ENCODE peak calls at places on chromosomes 6 and 20, in nine cellular contexts. D is A549, P is choroid plexus epithelial cell, Z is mammary epithelial cell, G is hepatocyte, V is lower leg skin, K is lower lobe of right lung, S is PC-3, U is testis. L is an unnamed sample.

GRCh38 chr6:141195251-141195832 is 937.4 kb upstream of the GJE1 start:
- DNase-seq in V (no peak), G (no peak), S (no peak), K (no peak), D (no peak), P (no peak), U (no peak), Z (no peak), L (no peak)

GRCh38 chr20:64106981-64107735 is at the start of gene NPBWR2:
- DNase-seq in G (no peak), P (no peak), Z (no peak), D (no peak), K (peak), S (no peak), U (peak), V (peak), L (no peak)

GRCh38 chr20:33434434-33434833 is 9.1 kb downstream of the SNTA1 start:
- DNase-seq in U (no peak), K (no peak), Z (no peak), G (no peak), V (no peak), P (no peak), D (no peak), S (no peak), L (no peak)

GRCh38 chr20:2814587-2815051 is at the start of gene C20orf141:
- DNase-seq in G (peak), Z (peak), K (no peak), U (no peak), V (peak), S (peak), D (peak), P (peak), L (peak)

GRCh38 chr6:150208606-150209352 is 65.9 kb downstream of the PPP1R14C start:
- DNase-seq in D (no peak), G (no peak), U (no peak), S (no peak), K (no peak), Z (no peak), V (peak), P (no peak), L (no peak)

GRCh38 chr6:33772902-33773472 is 15.9 kb downstream of the LEMD2 start:
- DNase-seq in G (no peak), P (no peak), K (no peak), U (no peak), Z (no peak), V (no peak), D (no peak), S (no peak), L (no peak)

GRCh38 chr6:118825661-118826060 is 68.3 kb upstream of the ASF1A start:
- DNase-seq in Z (no peak), K (no peak), G (no peak), U (no peak), S (no peak), D (no peak), P (no peak), V (no peak), L (no peak)

GRCh38 chr20:3239026-3239866 is at the start of gene SLC4A11:
- DNase-seq in Z (peak), K (peak), G (peak), P (peak), V (peak), D (peak), U (peak), S (peak), L (peak)

GRCh38 chr6:119493980-119494379 is 144.4 kb upstream of the MAN1A1 start:
- DNase-seq in K (no peak), D (no peak), P (no peak), S (no peak), G (no peak), Z (peak), U (no peak), V (no peak), L (no peak)

GRCh38 chr6:89260832-89261231 is 43.7 kb upstream of the GABRR1 start:
- DNase-seq in S (no peak), G (peak), U (no peak), P (peak), D (no peak), V (no peak), Z (no peak), K (no peak), L (no peak)

GRCh38 chr20:57620274-57620990 is at the start of gene ZBP1:
- DNase-seq in G (no peak), U (no peak), V (peak), K (peak), D (no peak), P (no peak), Z (no peak), S (no peak), L (no peak)

GRCh38 chr6:29568021-29568420 is 8.5 kb upstream of the UBD start:
- DNase-seq in U (no peak), Z (no peak), D (no peak), S (no peak), G (no peak), V (no peak), K (no peak), P (no peak), L (peak)

GRCh38 chr6:41367700-41368099 is 32.3 kb downstream of the NCR2 start:
- DNase-seq in U (peak), V (peak), K (no peak), S (peak), G (peak), Z (peak), P (peak), D (peak), L (peak)

GRCh38 chr20:50311308-50312001 is 120.8 kb downstream of the CEBPB start:
- DNase-seq in V (peak), G (no peak), S (no peak), Z (no peak), U (no peak), P (no peak), D (no peak), K (no peak), L (peak)

GRCh38 chr6:104689551-104690205 is 170.0 kb downstream of the HACE1 start:
- DNase-seq in V (no peak), G (no peak), P (peak), U (no peak), S (peak), D (no peak), Z (peak), K (no peak), L (peak)

GRCh38 chr6:77231438-77232305 is 231.6 kb downstream of the HTR1B start:
- DNase-seq in Z (no peak), K (no peak), D (no peak), U (no peak), P (peak), G (no peak), S (no peak), V (no peak), L (peak)

GRCh38 chr6:45075246-45075645 is 252.9 kb upstream of the RUNX2 start:
- DNase-seq in S (peak), V (no peak), D (no peak), Z (peak), K (no peak), P (peak), U (no peak), G (no peak), L (peak)

GRCh38 chr6:106014930-106015329 is 71.2 kb upstream of the PRDM1 start:
- DNase-seq in K (no peak), G (no peak), U (no peak), D (no peak), V (no peak), Z (no peak), S (no peak), P (no peak), L (no peak)

GRCh38 chr6:29953706-29954105 is 11.4 kb downstream of the HLA-A start:
- DNase-seq in G (no peak), V (no peak), P (no peak), Z (no peak), U (no peak), K (no peak), S (no peak), D (no peak), L (no peak)

GRCh38 chr6:157430834-157431233 is 49.8 kb downstream of the ZDHHC14 start:
- DNase-seq in Z (no peak), P (no peak), D (no peak), G (no peak), S (no peak), U (no peak), V (no peak), K (no peak), L (no peak)

GRCh38 chr20:45752747-45753146 is 30.6 kb downstream of the SPINT4 start:
- DNase-seq in S (no peak), G (no peak), P (no peak), K (no peak), Z (peak), V (no peak), U (no peak), D (no peak), L (peak)

GRCh38 chr20:10537850-10538480 is 102.9 kb downstream of the SLX4IP start:
- DNase-seq in D (no peak), Z (peak), P (peak), V (no peak), G (no peak), K (no peak), S (peak), U (no peak), L (peak)

GRCh38 chr6:87066449-87067288 is 28.2 kb downstream of the CGA start:
- DNase-seq in U (peak), G (peak), P (peak), D (peak), K (no peak), Z (peak), V (no peak), S (peak), L (peak)

GRCh38 chr6:25558155-25558817 is 93.7 kb upstream of the SCGN start:
- DNase-seq in P (no peak), D (no peak), G (no peak), V (no peak), S (peak), K (no peak), Z (no peak), U (no peak), L (no peak)

GRCh38 chr6:91812596-91813274 is 1225.9 kb upstream of the MAP3K7 start:
- DNase-seq in S (no peak), D (no peak), P (peak), K (no peak), U (no peak), V (no peak), G (no peak), Z (no peak), L (peak)

GRCh38 chr20:6626805-6627204 is 140.7 kb upstream of the BMP2 start:
- DNase-seq in P (no peak), D (no peak), Z (no peak), V (no peak), K (no peak), G (no peak), U (no peak), S (no peak), L (no peak)

GRCh38 chr6:120632975-120633374 is 701.3 kb downstream of the TBC1D32 start:
- DNase-seq in D (no peak), S (no peak), U (no peak), P (no peak), V (no peak), G (no peak), Z (no peak), K (no peak), L (no peak)

GRCh38 chr20:39067526-39068216 is 105.5 kb downstream of the DHX35 start:
- DNase-seq in D (no peak), K (no peak), G (no peak), S (no peak), V (no peak), Z (peak), U (no peak), P (peak), L (peak)

GRCh38 chr6:144546807-144547206 is 261.7 kb downstream of the UTRN start:
- DNase-seq in P (no peak), U (no peak), S (no peak), K (no peak), V (no peak), G (no peak), Z (no peak), D (no peak), L (no peak)

GRCh38 chr6:19849196-19849595 is 12.0 kb downstream of the ID4 start:
- DNase-seq in S (no peak), U (no peak), D (no peak), P (no peak), G (no peak), Z (no peak), K (no peak), V (no peak), L (no peak)

GRCh38 chr6:170229851-170230519 is 60.9 kb downstream of the DLL1 start:
- DNase-seq in S (no peak), Z (no peak), U (no peak), K (no peak), V (no peak), P (no peak), D (no peak), G (no peak), L (no peak)

GRCh38 chr6:123777554-123777953 is 26.1 kb upstream of the NKAIN2 start:
- DNase-seq in Z (peak), P (peak), G (no peak), U (no peak), D (no peak), K (no peak), V (no peak), S (peak), L (peak)

GRCh38 chr20:2698186-2698817 is 5.7 kb downstream of the EBF4 start:
- DNase-seq in D (no peak), G (no peak), K (no peak), Z (no peak), S (no peak), P (no peak), V (peak), U (no peak), L (no peak)

GRCh38 chr20:42191140-42191860 is 573.1 kb upstream of the CHD6 start:
- DNase-seq in D (no peak), U (no peak), Z (no peak), P (no peak), V (no peak), G (peak), K (no peak), S (no peak), L (no peak)

GRCh38 chr6:12548526-12548925 is 168.0 kb upstream of the PHACTR1 start:
- DNase-seq in P (peak), U (no peak), G (no peak), Z (no peak), D (no peak), V (no peak), S (no peak), K (no peak), L (no peak)

GRCh38 chr6:14408491-14408890 is 290.9 kb downstream of the CD83 start:
- DNase-seq in S (no peak), G (no peak), P (no peak), K (no peak), Z (no peak), V (no peak), D (no peak), U (no peak), L (no peak)

GRCh38 chr6:129637340-129638054 is 72.5 kb downstream of the ARHGAP18 start:
- DNase-seq in D (no peak), G (no peak), S (peak), K (no peak), P (no peak), Z (no peak), U (no peak), V (no peak), L (no peak)

GRCh38 chr20:46408281-46408731 is 1.9 kb upstream of the ELMO2 start:
- DNase-seq in Z (peak), G (no peak), V (no peak), U (no peak), P (no peak), K (no peak), D (no peak), S (peak), L (no peak)

GRCh38 chr20:46893877-46894578 is 615 bp upstream of the EYA2 start:
- DNase-seq in Z (no peak), U (no peak), V (no peak), K (no peak), P (no peak), D (peak), G (no peak), S (peak), L (no peak)

GRCh38 chr6:28947831-28948270 is 24.1 kb upstream of the TRIM27 start:
- DNase-seq in Z (peak), G (peak), V (no peak), D (no peak), S (peak), P (no peak), K (no peak), U (no peak), L (peak)

DNA sequence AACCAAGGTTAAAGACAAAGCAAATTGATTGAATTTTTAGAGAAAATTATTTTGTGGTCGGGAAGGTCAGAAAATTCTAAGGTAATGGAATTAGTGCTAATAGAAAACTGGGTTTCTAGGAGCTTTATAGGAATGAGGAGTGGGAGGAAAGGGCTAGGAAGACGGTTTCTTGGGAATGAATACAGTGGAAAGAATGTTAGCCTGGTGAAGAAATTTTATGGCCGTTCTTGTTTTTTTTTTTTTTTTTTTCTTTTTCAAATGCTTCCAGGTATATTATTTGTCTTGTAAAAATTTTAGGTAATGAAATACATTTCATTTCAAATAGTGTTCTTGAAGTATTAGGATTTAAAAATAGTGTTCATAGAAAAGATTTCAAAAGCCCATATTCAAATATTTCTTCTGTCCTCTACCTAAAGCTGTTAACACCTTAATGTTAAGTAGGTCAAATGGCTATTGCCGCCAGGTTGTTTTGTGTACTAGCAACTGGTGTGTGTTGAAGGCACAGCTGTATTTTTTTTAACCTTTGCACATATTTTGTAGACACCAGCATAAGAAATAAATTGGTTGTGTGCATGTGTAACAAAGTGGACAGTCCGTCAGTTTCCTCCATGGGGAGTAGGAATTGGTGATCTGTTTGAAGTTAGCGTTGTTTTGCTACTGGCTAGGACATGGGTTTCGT is 32.3 kb downstream of the AFDN start:
- DNase-seq in P (no peak), Z (no peak), S (no peak), K (no peak), V (no peak), D (no peak), G (no peak), U (no peak), L (no peak)
- H3K4me3 ChIP-seq in P (no peak), Z (no peak), S (no peak), K (no peak), V (no peak), D (no peak), G (no peak), U (no peak), L (no peak)

GRCh38 chr6:159232751-159233150 is 63.6 kb downstream of the FNDC1 start:
- DNase-seq in V (no peak), U (no peak), K (no peak), P (no peak), D (no peak), S (no peak), G (no peak), Z (no peak), L (no peak)

GRCh38 chr6:159234102-159234553 is 64.9 kb downstream of the FNDC1 start:
- DNase-seq in P (no peak), K (no peak), Z (no peak), U (no peak), V (no peak), S (no peak), D (no peak), G (no peak), L (no peak)

GRCh38 chr6:159229526-159229925 is 60.3 kb downstream of the FNDC1 start:
- DNase-seq in K (no peak), P (no peak), D (no peak), G (no peak), U (no peak), Z (no peak), S (no peak), V (no peak), L (no peak)

GRCh38 chr6:159232106-159232645 is 63.0 kb downstream of the FNDC1 start:
- DNase-seq in U (no peak), D (no peak), K (no peak), Z (no peak), V (no peak), P (no peak), S (no peak), G (no peak), L (no peak)

DNA sequence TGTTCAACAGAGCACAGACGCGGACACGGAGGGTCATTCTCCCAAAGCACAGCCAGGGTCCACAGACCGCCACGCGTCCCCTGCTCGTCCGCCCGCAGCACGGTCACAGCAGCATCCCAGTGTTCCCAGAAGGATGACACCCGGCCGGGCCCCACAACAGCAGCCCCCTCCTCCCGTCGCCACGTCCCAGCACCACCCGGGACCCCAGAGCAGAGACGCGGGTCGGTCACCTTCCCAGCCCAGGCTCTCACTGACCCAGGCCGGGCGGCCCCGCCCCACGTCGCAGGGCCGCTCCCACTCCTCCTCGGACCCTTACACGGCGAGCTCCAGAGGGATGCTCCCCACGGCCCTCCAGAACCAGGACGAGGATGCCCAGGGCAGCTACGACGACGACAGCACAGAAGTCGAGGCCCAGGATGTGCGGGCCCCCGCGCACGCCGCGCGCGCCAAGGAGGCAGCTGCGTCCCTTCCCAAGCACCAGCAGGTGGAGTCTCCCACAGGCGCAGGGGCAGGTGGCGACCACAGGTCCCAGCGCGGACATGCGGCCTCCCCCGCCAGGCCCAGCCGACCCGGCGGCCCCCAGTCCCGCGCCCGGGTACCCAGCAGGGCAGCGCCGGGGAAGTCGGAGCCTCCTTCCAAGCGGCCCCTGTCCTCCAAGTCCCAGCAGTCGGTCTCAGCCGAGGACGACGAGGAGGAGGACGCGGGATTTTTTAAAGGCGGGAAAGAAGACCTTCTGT is 64.3 kb downstream of the FNDC1 start:
- DNase-seq in G (peak), P (no peak), Z (no peak), K (no peak), U (no peak), S (no peak), D (no peak), V (no peak), L (no peak)
- H3K4me3 ChIP-seq in G (no peak), P (no peak), Z (no peak), K (no peak), U (no peak), S (no peak), D (no peak), V (no peak), L (no peak)

GRCh38 chr6:2019051-2019450 is 226.4 kb downstream of the GMDS start:
- DNase-seq in D (no peak), S (no peak), K (no peak), U (no peak), Z (no peak), G (no peak), V (no peak), P (no peak), L (no peak)
- H3K4me3 ChIP-seq in D (no peak), S (no peak), K (no peak), U (no peak), Z (no peak), G (no peak), V (no peak), P (no peak), L (no peak)

DNA sequence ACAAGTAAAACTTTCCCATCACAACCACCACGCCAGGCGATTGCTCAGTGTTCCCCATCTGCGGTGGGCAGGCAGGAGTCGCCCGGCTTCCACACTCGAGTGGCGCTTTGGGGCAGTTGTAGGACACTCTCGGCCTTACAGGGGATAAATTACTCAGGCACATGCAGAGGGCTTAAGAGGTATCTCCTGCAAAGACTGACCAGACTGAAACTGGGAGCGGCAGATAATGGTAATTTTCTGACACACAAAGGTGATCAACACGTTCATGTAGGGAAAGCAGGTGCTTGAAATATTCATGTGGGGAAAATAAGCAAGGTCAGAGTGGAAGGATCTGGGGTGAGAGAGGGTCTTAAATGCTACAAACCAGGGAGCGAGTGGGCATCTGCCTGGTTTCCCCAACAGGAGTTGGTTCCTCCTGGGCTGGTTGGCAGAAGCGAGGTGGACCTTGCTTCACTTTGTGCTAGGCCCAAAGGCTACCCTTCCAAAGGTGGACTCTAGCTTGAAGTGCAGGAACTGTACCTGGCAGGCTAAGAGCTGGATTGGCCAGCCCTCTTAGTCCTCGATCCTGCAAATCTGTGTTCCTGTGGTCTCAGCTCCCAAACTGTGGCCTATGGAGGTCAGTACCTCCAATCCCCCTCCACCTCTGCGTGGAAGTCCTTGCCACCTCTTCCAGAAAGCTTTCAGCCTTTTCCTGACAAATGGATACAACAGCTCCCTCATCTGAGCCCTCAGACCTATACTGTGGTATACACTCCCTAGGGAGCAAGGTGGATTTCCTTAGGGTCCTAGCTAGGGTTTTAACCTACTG is 16.7 kb downstream of the PLAGL2 start:
- DNase-seq in K (no peak), U (no peak), S (no peak), Z (no peak), V (no peak), P (peak), G (peak), D (no peak), L (peak)
- H3K4me3 ChIP-seq in K (peak), U (peak), S (peak), Z (no peak), V (peak), P (peak), G (peak), D (no peak), L (peak)